ENCODE peak calls at places on chromosome 14, in nine cellular contexts. P, Q, T, O, R, B, F, Y and N are unnamed samples.
A peak's percentile ranks its signal among the peaks of the same experiment; 100 is the strongest.

GRCh38 chr14:85482549-85482948 is 47.4 kb upstream of the FLRT2 start:
- DNase-seq in P (peak; percentile 50), O (peak; percentile 27), R (no peak), Q (no peak), B (no peak), F (no peak), Y (no peak), T (no peak), N (no peak)

GRCh38 chr14:61479746-61480502 is 158.5 kb downstream of the PRKCH start:
- DNase-seq in Y (no peak), P (no peak), Q (no peak), O (no peak), T (no peak), F (no peak), B (no peak), R (peak; percentile 66), N (no peak)

GRCh38 chr14:90839024-90839888 is 23.0 kb upstream of the TTC7B start:
- DNase-seq in R (peak; percentile 63), F (peak; percentile 40), Q (no peak), Y (peak; percentile 79), O (no peak), T (no peak), B (no peak), P (no peak), N (peak; percentile 91)

GRCh38 chr14:90405101-90405500 is 8.3 kb downstream of the CALM1 start:
- DNase-seq in T (no peak), B (no peak), O (no peak), F (no peak), Q (no peak), R (no peak), P (no peak), Y (no peak), N (no peak)

GRCh38 chr14:105861985-105862465 is 335.6 kb downstream of the TMEM121 start:
- DNase-seq in R (no peak), Y (no peak), O (peak; percentile 23), P (peak; percentile 2), F (peak; percentile 5), B (no peak), T (no peak), Q (peak; percentile 27), N (no peak)

GRCh38 chr14:81766597-81766996 is 232.9 kb upstream of the SEL1L start:
- DNase-seq in Y (no peak), Q (no peak), T (no peak), R (no peak), P (no peak), O (no peak), F (no peak), B (no peak), N (no peak)

GRCh38 chr14:30085943-30086342 is 158.3 kb upstream of the PRKD1 start:
- DNase-seq in O (peak; percentile 62), Q (no peak), Y (peak; percentile 82), R (no peak), B (no peak), F (no peak), P (no peak), T (no peak), N (no peak)

GRCh38 chr14:74593241-74593985 is 18.6 kb downstream of the LTBP2 start:
- DNase-seq in T (no peak), R (no peak), B (no peak), O (no peak), P (no peak), Y (no peak), Q (no peak), F (no peak), N (no peak)

GRCh38 chr14:31261859-31262739 is 54.5 kb upstream of the HECTD1 start:
- DNase-seq in O (peak; percentile 75), T (no peak), F (peak; percentile 22), P (peak; percentile 49), Y (peak; percentile 41), R (peak; percentile 63), Q (no peak), B (no peak), N (no peak)

GRCh38 chr14:76208340-76208739 is 56.6 kb downstream of the GPATCH2L start:
- DNase-seq in R (no peak), P (no peak), Q (no peak), F (no peak), O (no peak), B (no peak), Y (no peak), T (no peak), N (no peak)
- TF ChIP-seq POLR2A in R (no peak), P (no peak), Q (no peak), F (no peak), O (no peak), B (no peak), Y (no peak), T (no peak), N (no peak)

DNA sequence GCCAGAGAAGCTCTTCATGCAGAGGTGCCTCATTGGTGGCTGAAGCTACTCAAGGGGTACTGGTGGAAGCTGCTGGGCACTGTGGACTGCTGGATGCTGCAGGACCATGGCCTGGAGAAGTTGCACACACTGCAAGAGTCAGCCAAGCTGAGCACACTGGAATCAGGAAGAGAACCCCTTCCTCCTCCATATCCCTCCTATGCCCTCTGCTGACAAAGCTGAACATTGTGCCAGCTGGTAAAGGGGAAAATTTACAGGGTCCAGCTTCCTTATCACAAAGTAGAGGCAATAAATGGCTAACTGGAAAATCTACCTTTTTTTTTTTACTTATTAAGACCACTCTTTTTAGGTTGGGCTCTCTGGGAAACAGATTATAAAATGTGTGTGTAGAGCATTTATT is 6.5 kb downstream of the CCDC175 start:
- DNase-seq in Q (no peak), Y (no peak), B (no peak), T (no peak), P (no peak), R (no peak), O (no peak), F (no peak), N (no peak)
- TF ChIP-seq CTCF in Q (peak; percentile 18), Y (no peak), B (peak; percentile 11), T (no peak), P (no peak), R (peak; percentile 21), O (no peak), F (no peak), N (no peak)

DNA sequence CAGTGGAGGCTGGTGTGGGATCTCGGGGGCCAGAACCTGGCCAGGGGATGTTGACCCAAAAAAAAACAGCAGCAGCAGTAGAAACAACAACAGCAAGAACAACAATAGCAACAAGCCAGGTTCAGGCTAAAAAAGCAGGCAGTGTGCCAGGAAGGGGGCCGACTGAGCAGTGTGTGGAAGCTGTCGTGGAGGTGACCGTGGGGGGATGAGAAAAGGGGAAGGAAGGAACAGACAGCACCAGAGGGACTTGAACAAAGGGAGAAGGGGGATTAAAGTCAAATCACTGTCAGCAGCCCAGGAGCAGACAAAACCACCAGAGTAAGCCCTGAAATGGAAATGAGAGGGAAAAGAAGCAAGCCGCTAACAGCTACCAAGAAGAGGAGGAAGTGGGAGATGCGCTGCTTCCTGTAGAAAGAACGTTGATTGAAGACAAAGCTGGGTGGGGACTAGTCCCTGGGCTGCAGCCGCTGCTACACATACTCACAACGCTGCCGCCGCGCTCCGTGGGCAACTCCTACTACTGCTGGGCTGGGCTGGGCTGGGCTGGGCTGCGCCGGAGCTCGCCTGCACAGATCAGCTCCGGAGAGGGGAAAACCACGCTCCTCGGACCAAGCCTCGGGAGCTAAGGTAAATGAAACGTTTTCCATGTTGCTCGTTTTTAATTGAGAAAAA is at the start of gene GNG2:
- DNase-seq in Y (peak; percentile 89), P (peak; percentile 50), F (peak; percentile 81), O (peak; percentile 79), R (peak; percentile 75), Q (peak; percentile 88), B (peak; percentile 40), T (peak; percentile 48), N (peak; percentile 95)
- TF ChIP-seq POLR2A in Y (no peak), P (peak; percentile 45), F (peak; percentile 78), O (no peak), R (no peak), Q (peak; percentile 81), B (no peak), T (peak; percentile 86), N (no peak)

GRCh38 chr14:92199763-92200162 is 78.0 kb downstream of the CPSF2 start:
- DNase-seq in Y (no peak), O (no peak), Q (no peak), T (no peak), F (no peak), R (no peak), P (no peak), B (no peak), N (no peak)
- TF ChIP-seq CTCF in Y (no peak), O (no peak), Q (no peak), T (no peak), F (no peak), R (no peak), P (no peak), B (no peak), N (no peak)

DNA sequence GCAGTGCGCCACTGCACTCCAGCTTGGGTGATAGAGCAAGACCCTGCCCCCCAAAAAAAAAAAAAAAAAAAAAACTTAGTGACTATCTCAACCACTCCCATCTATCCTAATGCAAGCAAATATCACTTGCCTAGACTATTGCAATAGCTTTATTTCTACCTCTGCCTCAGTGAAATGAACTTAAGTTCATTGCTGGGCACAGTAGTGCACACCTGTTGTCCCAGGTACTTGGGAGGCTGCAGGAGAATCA is 4.3 kb downstream of the RPS29 start:
- DNase-seq in R (no peak), T (no peak), Y (no peak), P (no peak), B (no peak), F (no peak), O (no peak), Q (no peak), N (no peak)
- TF ChIP-seq POLR2A in R (no peak), T (no peak), Y (no peak), P (no peak), B (no peak), F (no peak), O (no peak), Q (no peak), N (no peak)

DNA sequence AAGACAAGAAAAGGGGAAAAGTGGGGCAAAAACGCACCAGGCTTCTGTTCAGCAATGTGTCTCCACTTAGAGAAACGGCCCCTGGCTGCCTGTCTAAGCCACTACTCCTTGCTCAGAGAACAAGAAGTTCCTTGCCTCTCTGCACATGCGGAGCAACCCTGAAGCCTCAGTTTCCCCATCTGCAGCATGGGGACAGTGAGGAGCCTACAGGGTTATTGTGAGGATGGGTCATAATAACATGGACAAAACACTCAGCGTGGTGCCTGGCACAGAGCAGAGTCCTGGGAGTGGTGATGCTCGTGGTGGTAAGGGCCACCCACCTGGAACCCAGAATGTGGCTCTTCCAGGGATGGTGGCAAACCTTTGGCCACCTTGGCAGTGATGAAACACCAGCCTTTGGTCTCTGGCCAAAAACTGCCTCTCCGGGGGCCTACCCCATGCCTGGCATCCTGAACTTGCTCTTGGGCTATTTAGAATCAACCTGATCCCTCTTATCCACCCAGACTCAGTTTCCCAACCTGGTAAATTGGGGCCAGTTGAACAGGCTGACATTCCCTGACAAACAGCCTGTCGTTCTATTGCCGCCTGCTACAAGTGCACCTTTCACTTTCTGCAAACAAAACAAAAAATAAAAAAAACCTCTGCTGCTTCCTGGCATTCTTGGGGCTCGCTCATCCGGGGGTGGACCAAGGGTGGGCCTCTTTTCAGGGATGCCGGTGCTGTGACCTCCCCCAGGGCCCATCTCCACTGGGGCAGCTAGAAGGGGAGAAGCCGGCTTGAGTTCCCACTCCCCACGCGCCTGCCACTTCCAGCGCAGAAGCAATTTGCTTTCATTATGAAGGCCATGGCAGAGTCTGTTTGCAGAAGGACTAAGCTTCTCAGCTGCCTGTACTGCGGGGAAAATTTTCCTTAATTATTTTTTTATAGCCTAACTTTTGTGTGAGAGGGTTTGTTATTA is 56.4 kb upstream of the DLK1 start:
- DNase-seq in T (no peak), R (no peak), Q (no peak), P (no peak), B (no peak), F (no peak), Y (no peak), O (no peak), N (no peak)
- TF ChIP-seq CTCF in T (no peak), R (no peak), Q (no peak), P (no peak), B (no peak), F (no peak), Y (no peak), O (no peak), N (no peak)

GRCh38 chr14:101494826-101495225 is 66.5 kb upstream of the DIO3 start:
- DNase-seq in P (no peak), Y (no peak), R (no peak), F (peak; percentile 5), O (peak; percentile 17), B (no peak), Q (peak; percentile 1), T (no peak), N (no peak)
- TF ChIP-seq POLR2A in P (no peak), Y (no peak), R (no peak), F (no peak), O (no peak), B (no peak), Q (no peak), T (no peak), N (no peak)